ENCODE peak calls at places on chromosomes 7 and 10, in eight cellular contexts. A is HCT116, L is Peyer's patch, X is A549, Q is ovary, W is GM12878, H is thyroid gland, C is uterus. R is an unnamed sample.

GRCh38 chr7:113806633-113807327 is 112.0 kb downstream of the PPP1R3A start:
- DNase-seq in A (no peak), L (no peak), X (no peak), Q (no peak), W (no peak), H (no peak), C (no peak), R (no peak)

GRCh38 chr7:91319326-91319725 is 55.1 kb downstream of the FZD1 start:
- DNase-seq in A (no peak), L (no peak), X (no peak), Q (no peak), W (no peak), H (no peak), C (no peak), R (no peak)

GRCh38 chr7:139396323-139396951 is 36.7 kb downstream of the LUC7L2 start:
- DNase-seq in A (no peak), L (no peak), X (no peak), Q (no peak), W (no peak), H (no peak), C (no peak), R (no peak)

GRCh38 chr10:101080933-101081546 is 19.3 kb downstream of the KAZALD1 start:
- DNase-seq in A (no peak), L (no peak), X (no peak), Q (no peak), W (no peak), H (no peak), C (no peak), R (no peak)

GRCh38 chr10:11397980-11398580 is 213.4 kb downstream of the USP6NL start:
- DNase-seq in A (no peak), L (no peak), X (no peak), Q (no peak), W (no peak), H (no peak), C (no peak), R (peak; percentile 75)

GRCh38 chr7:50978633-50979215 is 196.0 kb upstream of the GRB10 start:
- DNase-seq in A (no peak), L (no peak), X (peak; percentile 35), Q (no peak), W (no peak), H (no peak), C (no peak), R (no peak)

GRCh38 chr7:129742267-129742666 is 130.7 kb downstream of the NRF1 start:
- DNase-seq in A (no peak), L (no peak), X (no peak), Q (no peak), W (no peak), H (no peak), C (no peak), R (no peak)

GRCh38 chr10:110399163-110400094 is 94.7 kb upstream of the SMNDC1 start:
- DNase-seq in A (peak; percentile 95), L (no peak), X (peak; percentile 98), Q (no peak), W (no peak), H (no peak), C (no peak), R (no peak)

GRCh38 chr10:22652988-22653431 is 61.4 kb downstream of the PIP4K2A start:
- DNase-seq in A (no peak), L (peak; percentile 61), X (no peak), Q (no peak), W (no peak), H (no peak), C (no peak), R (no peak)

GRCh38 chr10:13681528-13681927 is 94.8 kb downstream of the PRPF18 start:
- DNase-seq in A (no peak), L (no peak), X (no peak), Q (no peak), W (no peak), H (no peak), C (no peak), R (no peak)

GRCh38 chr10:14670551-14671240 is 104.0 kb downstream of the FAM107B start:
- DNase-seq in A (no peak), L (no peak), X (peak; percentile 80), Q (no peak), W (no peak), H (no peak), C (no peak), R (no peak)

GRCh38 chr10:49831352-49832040 is 69.4 kb upstream of the OGDHL start:
- DNase-seq in A (no peak), L (no peak), X (no peak), Q (no peak), W (no peak), H (no peak), C (no peak), R (no peak)
- H3K4me1 ChIP-seq in A (peaks cover 15% of the 10 kb centered on the region), L (no peaks in the 10 kb centered on the region), X (peaks cover 5% of the 10 kb centered on the region), Q (peaks cover 1% of the 10 kb centered on the region), W (peaks cover 8% of the 10 kb centered on the region), H (no peaks in the 10 kb centered on the region), C (peaks cover 5% of the 10 kb centered on the region), R (no peaks in the 10 kb centered on the region)

GRCh38 chr10:102394079-102394800 is 1.3 kb upstream of the NFKB2 start:
- DNase-seq in A (peak; percentile 95), L (peak; percentile 95), X (peak; percentile 95), Q (peak; percentile 96), W (peak; percentile 89), H (peak; percentile 95), C (peak; percentile 92), R (peak; percentile 98)
- TF ChIP-seq POLR2A in A (no peak), L (peak; percentile 51), X (no peak), Q (peak; percentile 86), W (peak; percentile 85), H (peak; percentile 68), C (peak; percentile 80), R (peak; percentile 64)

DNA sequence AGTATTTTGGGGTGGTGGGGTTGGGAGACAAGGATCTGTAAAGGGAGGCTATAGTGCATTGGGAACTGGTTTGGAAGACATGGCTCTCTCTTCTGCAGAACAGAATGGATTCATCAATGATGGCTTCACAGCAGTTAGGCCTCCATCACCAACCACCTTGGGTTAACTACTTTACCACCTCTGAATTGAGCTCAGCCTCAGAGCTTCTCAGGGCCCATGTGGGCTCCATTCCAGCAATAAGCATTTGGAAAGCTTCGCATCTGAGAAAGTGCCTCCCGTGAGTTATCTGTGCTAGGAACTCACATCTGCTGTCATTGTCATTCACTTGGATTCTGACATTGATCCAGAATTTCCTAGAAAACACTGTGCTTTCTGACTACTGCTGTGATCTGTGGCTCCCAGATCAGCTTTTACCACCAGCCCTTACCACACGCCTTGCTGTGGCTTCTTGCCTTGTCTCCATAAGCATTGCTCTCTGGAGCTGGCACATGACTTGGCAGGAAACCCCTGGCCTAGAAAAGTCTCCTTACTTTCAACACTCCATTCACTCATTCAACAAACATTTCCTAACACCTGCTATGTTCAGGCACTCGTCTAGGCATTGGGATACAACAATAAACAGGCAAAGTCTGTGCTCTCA is 70.7 kb upstream of the ADO start:
- DNase-seq in A (no peak), L (no peak), X (no peak), Q (no peak), W (no peak), H (no peak), C (no peak), R (no peak)
- H3K4me1 ChIP-seq in A (peaks cover 4% of the 10 kb centered on the region), L (no peaks in the 10 kb centered on the region), X (peaks cover 4% of the 10 kb centered on the region), Q (no peaks in the 10 kb centered on the region), W (peaks cover 50% of the 10 kb centered on the region), H (no peaks in the 10 kb centered on the region), C (no peaks in the 10 kb centered on the region), R (no peaks in the 10 kb centered on the region)

DNA sequence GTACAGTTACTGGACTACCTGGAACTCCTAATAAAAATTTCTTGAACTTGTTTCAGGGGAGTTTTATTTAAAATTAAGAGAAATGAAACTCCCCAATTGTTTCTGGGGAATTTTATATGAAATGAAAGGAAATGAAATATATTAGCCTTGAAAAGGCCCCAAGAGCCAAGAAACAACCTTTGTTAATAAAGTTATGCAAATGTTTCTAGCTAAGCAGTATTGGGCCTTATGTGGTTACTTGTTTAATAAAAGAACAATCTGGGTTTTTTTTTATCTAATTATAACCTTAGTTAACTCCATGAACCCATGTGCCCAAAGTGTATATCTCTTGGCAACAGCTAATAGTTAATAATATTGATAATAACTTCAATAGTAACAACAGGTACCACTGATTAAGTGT is 222.8 kb downstream of the EXOC4 start:
- DNase-seq in A (no peak), L (no peak), X (no peak), Q (no peak), W (no peak), H (no peak), C (no peak), R (no peak)
- TF ChIP-seq POLR2A in A (no peak), L (no peak), X (no peak), Q (no peak), W (no peak), H (no peak), C (no peak), R (no peak)

GRCh38 chr10:32328499-32328898 is 18.5 kb downstream of the EPC1 start:
- DNase-seq in A (no peak), L (no peak), X (no peak), Q (no peak), W (no peak), H (no peak), C (no peak), R (no peak)
- H3K4me1 ChIP-seq in A (no peaks in the 10 kb centered on the region), L (peaks cover 67% of the 10 kb centered on the region), X (peaks cover 44% of the 10 kb centered on the region), Q (peaks cover 21% of the 10 kb centered on the region), W (peaks cover 48% of the 10 kb centered on the region), H (peaks cover 66% of the 10 kb centered on the region), C (peaks cover 7% of the 10 kb centered on the region), R (peaks cover 76% of the 10 kb centered on the region)

GRCh38 chr7:1044189-1045037 is at the start of gene GPR146:
- DNase-seq in A (peak; percentile 86), L (peak; percentile 97), X (peak; percentile 91), Q (peak; percentile 99), W (no peak), H (peak; percentile 99), C (peak; percentile 99), R (peak; percentile 98)
- TF ChIP-seq POLR2A in A (peak; percentile 21), L (no peak), X (no peak), Q (peak; percentile 47), W (peak; percentile 71), H (peak; percentile 46), C (peak; percentile 54), R (no peak)

GRCh38 chr10:95503012-95503411 is 58.2 kb downstream of the SORBS1 start:
- DNase-seq in A (no peak), L (no peak), X (no peak), Q (no peak), W (no peak), H (no peak), C (no peak), R (no peak)
- H3K4me1 ChIP-seq in A (no peaks in the 10 kb centered on the region), L (peaks cover under 1% of the 10 kb centered on the region), X (no peaks in the 10 kb centered on the region), Q (peaks cover 4% of the 10 kb centered on the region), W (no peaks in the 10 kb centered on the region), H (peaks cover 11% of the 10 kb centered on the region), C (no peaks in the 10 kb centered on the region), R (peaks cover 30% of the 10 kb centered on the region)